ENCODE peak calls at places on chromosomes 6 and 20, in ten cellular contexts. Q is astrocyte of the spinal cord, Y is WTC11, U is mucosa of descending colon, I is AG10803, W is cardiac fibroblast, G is lower leg skin, K is mesothelial cell of epicardium, M is choroid plexus epithelial cell, F is heart right ventricle. C is an unnamed sample.

GRCh38 chr6:49890988-49891387 is 24.7 kb upstream of the CRISP1 start:
- DNase-seq in F (no peak), U (no peak), M (no peak), I (no peak), K (no peak), Q (no peak), W (no peak), G (no peak), Y (no peak), C (no peak)

GRCh38 chr6:134678436-134678889 is 271.4 kb downstream of the ALDH8A1 start:
- DNase-seq in I (no peak), W (peak; percentile 79), Y (no peak), U (peak; percentile 94), Q (peak; percentile 92), K (peak; percentile 25), F (peak; percentile 63), M (peak; percentile 86), G (no peak), C (peak; percentile 94)

GRCh38 chr6:151620179-151620578 is 126.4 kb downstream of the CCDC170 start:
- DNase-seq in W (no peak), K (no peak), M (no peak), Y (peak; percentile 33), G (no peak), Q (no peak), F (no peak), I (no peak), U (no peak), C (no peak)

GRCh38 chr6:107460074-107460631 is 789 bp upstream of the PDSS2 start:
- DNase-seq in F (no peak), U (no peak), I (no peak), K (no peak), W (no peak), Y (no peak), Q (no peak), M (no peak), G (no peak), C (no peak)

GRCh38 chr6:62283828-62284411 is 2.1 kb downstream of the KHDRBS2 start:
- DNase-seq in Q (peak; percentile 1), M (peak; percentile 32), I (peak; percentile 9), W (peak; percentile 52), F (peak; percentile 4), G (no peak), K (no peak), Y (no peak), U (peak; percentile 62), C (no peak)

GRCh38 chr6:2658788-2659187 is 91.9 kb downstream of the MYLK4 start:
- DNase-seq in F (no peak), K (no peak), U (no peak), Y (no peak), Q (peak; percentile 13), G (no peak), W (peak; percentile 51), I (no peak), M (peak; percentile 31), C (no peak)

GRCh38 chr20:8803065-8803464 is 265.8 kb upstream of the PLCB4 start:
- DNase-seq in G (no peak), I (no peak), U (no peak), M (no peak), W (peak; percentile 17), Y (no peak), F (peak; percentile 16), K (no peak), Q (no peak), C (no peak)

GRCh38 chr20:51365670-51366069 is 176.8 kb downstream of the NFATC2 start:
- DNase-seq in Y (no peak), K (no peak), I (peak; percentile 95), F (no peak), G (no peak), U (no peak), M (peak; percentile 71), Q (peak; percentile 94), W (peak; percentile 94), C (no peak)

GRCh38 chr6:44494011-44494501 is 106.5 kb downstream of the CDC5L start:
- DNase-seq in F (no peak), U (no peak), K (no peak), Y (no peak), I (peak; percentile 73), M (peak; percentile 46), W (peak; percentile 93), Q (peak; percentile 87), G (peak; percentile 78), C (no peak)
- TF ChIP-seq CTCF in F (no peak), U (no peak), K (no peak), Y (no peak), I (peak; percentile 34), M (peak; percentile 43), W (peak; percentile 24), Q (peak; percentile 37), G (no peak), C (no peak)

GRCh38 chr6:79426625-79427278 is 110.5 kb downstream of the LCA5 start:
- DNase-seq in G (no peak), K (no peak), W (no peak), M (no peak), F (no peak), U (no peak), I (no peak), Q (no peak), Y (no peak), C (no peak)

GRCh38 chr6:79432726-79433125 is 104.5 kb downstream of the LCA5 start:
- DNase-seq in I (no peak), G (no peak), Q (no peak), K (no peak), F (no peak), U (no peak), Y (no peak), M (no peak), W (no peak), C (no peak)

GRCh38 chr6:79430913-79431312 is 106.3 kb downstream of the LCA5 start:
- DNase-seq in U (no peak), Y (peak; percentile 39), Q (no peak), K (no peak), W (no peak), I (no peak), F (no peak), G (no peak), M (no peak), C (no peak)

GRCh38 chr6:79427721-79428120 is 109.5 kb downstream of the LCA5 start:
- DNase-seq in Y (no peak), M (no peak), I (no peak), F (no peak), U (no peak), G (no peak), W (peak; percentile 18), K (no peak), Q (no peak), C (no peak)

DNA sequence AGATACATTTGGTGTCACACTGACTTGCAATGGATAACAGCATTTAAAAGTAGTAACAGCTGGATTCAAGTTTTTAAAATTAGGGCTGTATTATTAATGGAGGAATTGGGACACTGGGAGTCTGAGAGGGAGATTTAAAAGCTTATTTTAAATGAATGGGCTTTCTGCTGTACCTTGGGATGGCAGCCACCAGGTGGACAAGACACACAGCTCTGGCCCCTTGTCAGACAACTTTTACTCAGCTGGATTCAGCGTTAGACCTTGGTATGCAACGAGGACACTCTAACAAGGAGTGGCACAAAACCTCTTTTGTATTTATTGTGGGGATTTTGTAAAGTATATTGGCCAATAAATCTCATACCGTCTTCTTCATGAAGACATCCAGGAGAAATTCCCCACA is 105.8 kb downstream of the LCA5 start:
- DNase-seq in K (no peak), U (no peak), W (peak; percentile 10), I (no peak), G (no peak), Q (no peak), M (no peak), Y (peak; percentile 34), F (no peak), C (no peak)
- TF ChIP-seq CTCF in K (peak; percentile 37), U (no peak), W (peak; percentile 24), I (peak; percentile 17), G (no peak), Q (peak; percentile 17), M (peak; percentile 27), Y (no peak), F (no peak), C (no peak)

DNA sequence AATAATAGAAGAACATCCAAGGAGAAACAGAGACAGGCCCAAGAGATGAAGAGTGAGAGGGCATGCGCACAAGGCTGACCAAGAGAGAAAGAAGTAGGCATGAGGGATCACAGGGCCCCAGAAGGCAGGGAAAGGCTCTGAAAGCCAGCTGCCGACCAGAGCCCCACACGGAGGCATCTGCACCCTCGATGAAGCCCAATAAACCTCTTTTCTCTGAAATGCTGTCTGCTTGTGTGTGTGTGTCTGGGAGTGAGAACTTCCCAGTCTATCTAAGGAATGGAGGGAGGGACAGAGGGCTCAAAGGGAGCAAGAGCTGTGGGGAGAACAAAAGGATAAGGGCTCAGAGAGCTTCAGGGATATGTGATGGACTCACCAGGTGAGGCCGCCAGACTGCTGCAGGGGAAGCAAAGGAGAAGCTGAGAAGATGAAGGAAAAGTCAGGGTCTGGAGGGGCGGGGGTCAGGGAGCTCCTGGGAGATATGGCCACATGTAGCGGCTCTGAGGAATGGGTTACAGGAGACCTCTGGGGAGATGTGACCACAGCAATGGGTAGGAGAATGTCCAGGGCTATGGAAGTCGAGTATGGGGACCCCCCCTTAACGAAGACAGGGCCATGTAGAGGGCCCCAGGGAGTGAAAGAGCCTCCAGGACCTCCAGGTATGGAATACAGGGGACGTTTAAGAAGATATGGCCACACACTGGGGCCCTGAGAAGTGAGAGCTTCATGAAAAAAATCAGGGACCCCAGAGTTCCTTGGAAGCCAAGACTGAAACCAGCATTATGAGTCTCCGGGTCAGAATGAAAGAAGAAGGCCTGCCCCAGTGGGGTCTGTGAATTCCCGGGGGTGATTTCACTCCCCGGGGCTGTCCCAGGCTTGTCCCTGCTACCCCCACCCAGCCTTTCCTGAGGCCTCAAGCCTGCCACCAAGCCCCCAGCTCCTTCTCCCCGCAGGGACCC is 981 bp upstream of the TNF start:
- DNase-seq in M (no peak), W (no peak), G (no peak), U (no peak), I (no peak), Y (no peak), Q (no peak), F (no peak), K (no peak), C (no peak)
- TF ChIP-seq CTCF in M (no peak), W (no peak), G (no peak), U (no peak), I (no peak), Y (no peak), Q (no peak), F (no peak), K (no peak), C (no peak)

GRCh38 chr20:32893263-32893877 is 34.6 kb downstream of the EFCAB8 start:
- DNase-seq in M (no peak), W (no peak), F (no peak), I (no peak), G (no peak), Q (no peak), K (no peak), U (no peak), Y (no peak), C (no peak)

GRCh38 chr20:32891926-32892660 is 33.4 kb downstream of the EFCAB8 start:
- DNase-seq in K (no peak), Q (no peak), I (no peak), Y (no peak), F (no peak), G (no peak), W (no peak), U (no peak), M (no peak), C (no peak)

GRCh38 chr20:32891491-32891890 is 32.8 kb downstream of the EFCAB8 start:
- DNase-seq in F (no peak), K (no peak), G (no peak), M (no peak), Q (no peak), Y (no peak), I (no peak), W (no peak), U (no peak), C (no peak)

GRCh38 chr20:32894711-32895355 is 36.1 kb downstream of the EFCAB8 start:
- DNase-seq in K (no peak), U (no peak), G (no peak), M (no peak), W (no peak), F (no peak), I (no peak), Y (no peak), Q (no peak), C (no peak)

GRCh38 chr20:32893878-32894483 is 35.3 kb downstream of the EFCAB8 start:
- DNase-seq in F (no peak), I (no peak), U (peak; percentile 3), Y (peak; percentile 83), G (no peak), W (peak; percentile 22), Q (peak; percentile 3), K (no peak), M (peak; percentile 63), C (no peak)
- TF ChIP-seq CTCF in F (no peak), I (peak; percentile 35), U (no peak), Y (peak; percentile 82), G (no peak), W (peak; percentile 56), Q (peak; percentile 59), K (no peak), M (peak; percentile 79), C (no peak)

C was measured in stomach.